ENCODE peak calls at places on chromosome 7, in seven cellular contexts. One of them, this sample, is unnamed.

GRCh38 chr7:152336754-152337368 is 98.9 kb downstream of the KMT2C start:
- DNase-seq in tibial nerve: no peak
- DNase-seq in A673: peak; percentile 51
- DNase-seq in CD8-positive, alpha-beta memory T cell: peak; percentile 37
- DNase-seq in pancreas: no peak
- DNase-seq in kidney: no peak
- DNase-seq in heart right ventricle: no peak
- DNase-seq in this sample: no peak

GRCh38 chr7:40760997-40761396 is 626.2 kb downstream of the SUGCT start:
- DNase-seq in tibial nerve: no peak
- DNase-seq in A673: no peak
- DNase-seq in CD8-positive, alpha-beta memory T cell: no peak
- DNase-seq in pancreas: no peak
- DNase-seq in kidney: no peak
- DNase-seq in heart right ventricle: no peak
- DNase-seq in this sample: peak; percentile 40

GRCh38 chr7:158772916-158773315 is 56.4 kb downstream of the ESYT2 start:
- DNase-seq in tibial nerve: no peak
- DNase-seq in A673: no peak
- DNase-seq in CD8-positive, alpha-beta memory T cell: no peak
- DNase-seq in pancreas: no peak
- DNase-seq in kidney: no peak
- DNase-seq in heart right ventricle: no peak
- DNase-seq in this sample: no peak

GRCh38 chr7:91212592-91212991 is 51.6 kb upstream of the FZD1 start:
- DNase-seq in tibial nerve: no peak
- DNase-seq in A673: peak; percentile 80
- DNase-seq in CD8-positive, alpha-beta memory T cell: no peak
- DNase-seq in pancreas: no peak
- DNase-seq in kidney: no peak
- DNase-seq in heart right ventricle: no peak
- DNase-seq in this sample: no peak

GRCh38 chr7:129951076-129952011 is 1.4 kb downstream of the UBE2H start:
- DNase-seq in tibial nerve: no peak
- DNase-seq in A673: peak; percentile 15
- DNase-seq in CD8-positive, alpha-beta memory T cell: peak; percentile 18
- DNase-seq in pancreas: peak; percentile 60
- DNase-seq in kidney: peak; percentile 45
- DNase-seq in heart right ventricle: no peak
- DNase-seq in this sample: no peak

GRCh38 chr7:35905555-35905954 is 104.7 kb downstream of the SEPTIN7 start:
- DNase-seq in tibial nerve: no peak
- DNase-seq in A673: no peak
- DNase-seq in CD8-positive, alpha-beta memory T cell: no peak
- DNase-seq in pancreas: no peak
- DNase-seq in kidney: no peak
- DNase-seq in heart right ventricle: no peak
- DNase-seq in this sample: no peak

GRCh38 chr7:66682350-66683093 is 53.8 kb downstream of the KCTD7 start:
- DNase-seq in tibial nerve: no peak
- DNase-seq in A673: no peak
- DNase-seq in CD8-positive, alpha-beta memory T cell: no peak
- DNase-seq in pancreas: no peak
- DNase-seq in kidney: peak; percentile 76
- DNase-seq in heart right ventricle: no peak
- DNase-seq in this sample: no peak

GRCh38 chr7:30027065-30027456 is 559 bp upstream of the FKBP14 start:
- DNase-seq in tibial nerve: no peak
- DNase-seq in A673: no peak
- DNase-seq in CD8-positive, alpha-beta memory T cell: peak; percentile 49
- DNase-seq in pancreas: peak; percentile 42
- DNase-seq in kidney: no peak
- DNase-seq in heart right ventricle: no peak
- DNase-seq in this sample: no peak

GRCh38 chr7:91182819-91183405 is 81.3 kb upstream of the FZD1 start:
- DNase-seq in tibial nerve: no peak
- DNase-seq in A673: no peak
- DNase-seq in CD8-positive, alpha-beta memory T cell: no peak
- DNase-seq in pancreas: no peak
- DNase-seq in kidney: no peak
- DNase-seq in heart right ventricle: no peak
- DNase-seq in this sample: no peak

GRCh38 chr7:41698726-41699125 is 4.2 kb downstream of the INHBA start:
- DNase-seq in tibial nerve: no peak
- DNase-seq in A673: no peak
- DNase-seq in CD8-positive, alpha-beta memory T cell: no peak
- DNase-seq in pancreas: no peak
- DNase-seq in kidney: no peak
- DNase-seq in heart right ventricle: no peak
- DNase-seq in this sample: no peak

GRCh38 chr7:157811946-157812345 is 475.1 kb downstream of the DNAJB6 start:
- DNase-seq in tibial nerve: no peak
- DNase-seq in A673: no peak
- DNase-seq in CD8-positive, alpha-beta memory T cell: no peak
- DNase-seq in pancreas: no peak
- DNase-seq in kidney: peak; percentile 49
- DNase-seq in heart right ventricle: no peak
- DNase-seq in this sample: no peak

GRCh38 chr7:23356726-23357125 is 57.6 kb downstream of the MALSU1 start:
- DNase-seq in tibial nerve: no peak
- DNase-seq in A673: no peak
- DNase-seq in CD8-positive, alpha-beta memory T cell: no peak
- DNase-seq in pancreas: no peak
- DNase-seq in kidney: no peak
- DNase-seq in heart right ventricle: no peak
- DNase-seq in this sample: no peak

GRCh38 chr7:84025332-84025927 is 169.2 kb downstream of the SEMA3A start:
- DNase-seq in tibial nerve: no peak
- DNase-seq in A673: peak; percentile 80
- DNase-seq in CD8-positive, alpha-beta memory T cell: no peak
- DNase-seq in pancreas: no peak
- DNase-seq in kidney: no peak
- DNase-seq in heart right ventricle: no peak
- DNase-seq in this sample: no peak

GRCh38 chr7:155884225-155885161 is 72.2 kb upstream of the SHH start:
- DNase-seq in tibial nerve: no peak
- DNase-seq in A673: no peak
- DNase-seq in CD8-positive, alpha-beta memory T cell: no peak
- DNase-seq in pancreas: no peak
- DNase-seq in kidney: no peak
- DNase-seq in heart right ventricle: no peak
- DNase-seq in this sample: no peak

GRCh38 chr7:84188811-84189405 is 5.7 kb downstream of the SEMA3A start:
- DNase-seq in tibial nerve: no peak
- DNase-seq in A673: peak; percentile 78
- DNase-seq in CD8-positive, alpha-beta memory T cell: no peak
- DNase-seq in pancreas: no peak
- DNase-seq in kidney: no peak
- DNase-seq in heart right ventricle: no peak
- DNase-seq in this sample: no peak

GRCh38 chr7:89837515-89837914 is 316.8 kb upstream of the STEAP1 start:
- DNase-seq in tibial nerve: no peak
- DNase-seq in A673: peak; percentile 63
- DNase-seq in CD8-positive, alpha-beta memory T cell: no peak
- DNase-seq in pancreas: no peak
- DNase-seq in kidney: no peak
- DNase-seq in heart right ventricle: no peak
- DNase-seq in this sample: peak; percentile 22

GRCh38 chr7:55971045-55971444 is 6.7 kb downstream of the NIPSNAP2 start:
- DNase-seq in tibial nerve: no peak
- DNase-seq in A673: no peak
- DNase-seq in CD8-positive, alpha-beta memory T cell: no peak
- DNase-seq in pancreas: no peak
- DNase-seq in kidney: no peak
- DNase-seq in heart right ventricle: no peak
- DNase-seq in this sample: no peak

GRCh38 chr7:156964971-156965370 is 15.5 kb downstream of the NOM1 start:
- DNase-seq in tibial nerve: no peak
- DNase-seq in A673: no peak
- DNase-seq in CD8-positive, alpha-beta memory T cell: no peak
- DNase-seq in pancreas: no peak
- DNase-seq in kidney: no peak
- DNase-seq in heart right ventricle: no peak
- DNase-seq in this sample: no peak

GRCh38 chr7:91835191-91836064 is 45.1 kb downstream of the MTERF1 start:
- DNase-seq in tibial nerve: no peak
- DNase-seq in A673: peak; percentile 95
- DNase-seq in CD8-positive, alpha-beta memory T cell: no peak
- DNase-seq in pancreas: no peak
- DNase-seq in kidney: no peak
- DNase-seq in heart right ventricle: no peak
- DNase-seq in this sample: no peak

GRCh38 chr7:30656611-30657010 is 25.6 kb downstream of the CRHR2 start:
- DNase-seq in tibial nerve: no peak
- DNase-seq in A673: no peak
- DNase-seq in CD8-positive, alpha-beta memory T cell: no peak
- DNase-seq in pancreas: no peak
- DNase-seq in kidney: peak; percentile 32
- DNase-seq in heart right ventricle: no peak
- DNase-seq in this sample: no peak

DNA sequence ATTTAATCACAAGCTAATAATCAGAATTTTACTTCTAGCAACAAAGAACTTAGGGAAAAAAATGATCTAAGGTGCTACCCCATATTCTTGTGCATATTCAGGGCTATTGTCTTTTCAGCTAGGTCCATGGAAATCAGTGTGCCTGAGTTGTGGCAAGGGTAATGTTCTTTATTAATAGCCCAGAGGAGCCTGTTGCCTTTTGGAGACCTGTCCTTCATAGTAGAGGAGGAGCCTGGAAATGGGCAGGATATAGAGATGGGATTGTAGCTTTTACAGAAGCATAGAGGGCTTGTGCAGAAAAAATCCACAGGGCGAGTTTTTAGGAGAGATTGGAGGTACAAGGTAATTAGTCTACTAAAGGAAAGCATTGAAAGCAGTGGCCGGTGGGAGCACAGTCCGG is 38.9 kb downstream of the AGK start:
- DNase-seq in tibial nerve: no peak
- DNase-seq in A673: no peak
- DNase-seq in CD8-positive, alpha-beta memory T cell: no peak
- DNase-seq in pancreas: no peak
- DNase-seq in kidney: no peak
- DNase-seq in heart right ventricle: no peak
- DNase-seq in this sample: no peak
- H3K27ac ChIP-seq in tibial nerve: no peak overlapping the region
- H3K27ac ChIP-seq in A673: no peak overlapping the region
- H3K27ac ChIP-seq in CD8-positive, alpha-beta memory T cell: no peak overlapping the region
- H3K27ac ChIP-seq in pancreas: no peak overlapping the region
- H3K27ac ChIP-seq in kidney: no peak overlapping the region
- H3K27ac ChIP-seq in heart right ventricle: no peak overlapping the region
- H3K27ac ChIP-seq in this sample: no peak overlapping the region

GRCh38 chr7:123537026-123537642 is 2.7 kb upstream of the IQUB start:
- DNase-seq in tibial nerve: no peak
- DNase-seq in A673: peak; percentile 50
- DNase-seq in CD8-positive, alpha-beta memory T cell: peak; percentile 34
- DNase-seq in pancreas: no peak
- DNase-seq in kidney: no peak
- DNase-seq in heart right ventricle: no peak
- DNase-seq in this sample: no peak

GRCh38 chr7:123533553-123533917 is 860 bp downstream of the IQUB start:
- DNase-seq in tibial nerve: no peak
- DNase-seq in A673: no peak
- DNase-seq in CD8-positive, alpha-beta memory T cell: no peak
- DNase-seq in pancreas: no peak
- DNase-seq in kidney: no peak
- DNase-seq in heart right ventricle: no peak
- DNase-seq in this sample: no peak

GRCh38 chr7:123533929-123534382 is 439 bp downstream of the IQUB start:
- DNase-seq in tibial nerve: no peak
- DNase-seq in A673: no peak
- DNase-seq in CD8-positive, alpha-beta memory T cell: no peak
- DNase-seq in pancreas: peak; percentile 19
- DNase-seq in kidney: no peak
- DNase-seq in heart right ventricle: no peak
- DNase-seq in this sample: no peak

GRCh38 chr7:123534383-123535260 is at the start of gene IQUB:
- DNase-seq in tibial nerve: peak; percentile 97
- DNase-seq in A673: peak; percentile 97
- DNase-seq in CD8-positive, alpha-beta memory T cell: peak; percentile 86
- DNase-seq in pancreas: peak; percentile 100
- DNase-seq in kidney: peak; percentile 99
- DNase-seq in heart right ventricle: peak; percentile 99
- DNase-seq in this sample: peak; percentile 98

GRCh38 chr7:123535517-123535916 is 1.1 kb upstream of the IQUB start:
- DNase-seq in tibial nerve: no peak
- DNase-seq in A673: no peak
- DNase-seq in CD8-positive, alpha-beta memory T cell: no peak
- DNase-seq in pancreas: peak; percentile 25
- DNase-seq in kidney: peak; percentile 67
- DNase-seq in heart right ventricle: peak; percentile 12
- DNase-seq in this sample: no peak
- H3K27ac ChIP-seq in tibial nerve: peak overlapping the region; percentile 88
- H3K27ac ChIP-seq in A673: no peak overlapping the region
- H3K27ac ChIP-seq in CD8-positive, alpha-beta memory T cell: peak overlapping the region; percentile 67
- H3K27ac ChIP-seq in pancreas: peak overlapping the region; percentile 74
- H3K27ac ChIP-seq in kidney: no peak overlapping the region
- H3K27ac ChIP-seq in heart right ventricle: no peak overlapping the region
- H3K27ac ChIP-seq in this sample: no peak overlapping the region

GRCh38 chr7:132066776-132067175 is 509.5 kb downstream of the PLXNA4 start:
- DNase-seq in tibial nerve: no peak
- DNase-seq in A673: peak; percentile 83
- DNase-seq in CD8-positive, alpha-beta memory T cell: no peak
- DNase-seq in pancreas: no peak
- DNase-seq in kidney: no peak
- DNase-seq in heart right ventricle: peak; percentile 52
- DNase-seq in this sample: peak; percentile 39
- H3K27ac ChIP-seq in tibial nerve: peak overlapping the region; percentile 35
- H3K27ac ChIP-seq in A673: peak overlapping the region; percentile 21
- H3K27ac ChIP-seq in CD8-positive, alpha-beta memory T cell: no peak overlapping the region
- H3K27ac ChIP-seq in pancreas: no peak overlapping the region
- H3K27ac ChIP-seq in kidney: peak overlapping the region; percentile 16
- H3K27ac ChIP-seq in heart right ventricle: peak overlapping the region; percentile 92
- H3K27ac ChIP-seq in this sample: no peak overlapping the region

GRCh38 chr7:72316148-72316547 is 96.0 kb downstream of the CALN1 start:
- DNase-seq in tibial nerve: no peak
- DNase-seq in A673: no peak
- DNase-seq in CD8-positive, alpha-beta memory T cell: no peak
- DNase-seq in pancreas: no peak
- DNase-seq in kidney: no peak
- DNase-seq in heart right ventricle: no peak
- DNase-seq in this sample: no peak
- H3K27ac ChIP-seq in tibial nerve: no peak overlapping the region
- H3K27ac ChIP-seq in A673: no peak overlapping the region
- H3K27ac ChIP-seq in CD8-positive, alpha-beta memory T cell: no peak overlapping the region
- H3K27ac ChIP-seq in pancreas: no peak overlapping the region
- H3K27ac ChIP-seq in kidney: no peak overlapping the region
- H3K27ac ChIP-seq in heart right ventricle: no peak overlapping the region
- H3K27ac ChIP-seq in this sample: no peak overlapping the region

DNA sequence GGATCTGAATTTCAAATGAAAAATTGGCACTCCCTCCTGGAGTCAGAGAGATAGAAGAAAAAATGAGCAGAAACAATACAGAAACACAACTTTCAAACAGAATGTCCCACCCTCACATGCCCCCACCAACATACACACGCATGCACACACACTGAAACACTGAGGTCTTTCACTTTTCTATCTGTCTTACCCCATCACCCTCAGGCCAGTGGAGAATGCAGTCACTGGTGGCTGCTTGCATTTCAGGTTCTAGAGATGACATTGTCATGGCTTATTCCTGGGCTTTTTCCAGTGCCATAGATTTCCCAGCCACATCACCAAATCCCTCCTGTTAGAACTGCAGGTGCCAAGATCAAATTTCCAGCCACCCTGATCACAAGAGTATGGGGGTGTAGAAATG is 68.5 kb downstream of the CACNA2D1 start:
- DNase-seq in tibial nerve: no peak
- DNase-seq in A673: no peak
- DNase-seq in CD8-positive, alpha-beta memory T cell: no peak
- DNase-seq in pancreas: no peak
- DNase-seq in kidney: no peak
- DNase-seq in heart right ventricle: no peak
- DNase-seq in this sample: no peak
- H3K27ac ChIP-seq in tibial nerve: no peak overlapping the region
- H3K27ac ChIP-seq in A673: no peak overlapping the region
- H3K27ac ChIP-seq in CD8-positive, alpha-beta memory T cell: no peak overlapping the region
- H3K27ac ChIP-seq in pancreas: no peak overlapping the region
- H3K27ac ChIP-seq in kidney: no peak overlapping the region
- H3K27ac ChIP-seq in heart right ventricle: no peak overlapping the region
- H3K27ac ChIP-seq in this sample: no peak overlapping the region